ENCODE peak calls at places on chromosomes 12 and 14, in seven cellular contexts. One of them, this sample, is unnamed.

GRCh38 chr14:61504841-61505340 is 183.5 kb downstream of the PRKCH start:
- DNase-seq in heart right ventricle: no peak
- DNase-seq in colonic mucosa: no peak
- DNase-seq in GM23248: no peak
- DNase-seq in substantia nigra: no peak
- DNase-seq in RWPE1: no peak
- DNase-seq in heart left ventricle: no peak
- DNase-seq in this sample: no peak

GRCh38 chr14:61774861-61775260 is 12.6 kb downstream of the SNAPC1 start:
- DNase-seq in RWPE1: no peak
- DNase-seq in heart right ventricle: no peak
- DNase-seq in colonic mucosa: no peak
- DNase-seq in GM23248: no peak
- DNase-seq in substantia nigra: no peak
- DNase-seq in heart left ventricle: no peak
- DNase-seq in this sample: no peak

GRCh38 chr14:103372552-103373304 is 12.5 kb upstream of the MARK3 start:
- DNase-seq in RWPE1: peak; percentile 89
- DNase-seq in heart right ventricle: no peak
- DNase-seq in heart left ventricle: no peak
- DNase-seq in GM23248: peak; percentile 99
- DNase-seq in colonic mucosa: no peak
- DNase-seq in substantia nigra: no peak
- DNase-seq in this sample: no peak

GRCh38 chr12:116495260-116495659 is 63.9 kb upstream of the MAP1LC3B2 start:
- DNase-seq in colonic mucosa: no peak
- DNase-seq in RWPE1: no peak
- DNase-seq in heart left ventricle: no peak
- DNase-seq in substantia nigra: no peak
- DNase-seq in GM23248: peak; percentile 67
- DNase-seq in heart right ventricle: no peak
- DNase-seq in this sample: no peak

GRCh38 chr12:29547151-29547561 is 49.7 kb upstream of the OVCH1 start:
- DNase-seq in substantia nigra: no peak
- DNase-seq in RWPE1: no peak
- DNase-seq in colonic mucosa: no peak
- DNase-seq in heart right ventricle: no peak
- DNase-seq in GM23248: peak; percentile 72
- DNase-seq in heart left ventricle: no peak
- DNase-seq in this sample: no peak

GRCh38 chr14:103527408-103528157 is 1.4 kb upstream of the TRMT61A start:
- DNase-seq in colonic mucosa: no peak
- DNase-seq in heart left ventricle: no peak
- DNase-seq in substantia nigra: no peak
- DNase-seq in RWPE1: no peak
- DNase-seq in GM23248: peak; percentile 89
- DNase-seq in heart right ventricle: peak; percentile 19
- DNase-seq in this sample: no peak

GRCh38 chr12:122081108-122081696 is 2.6 kb downstream of the MLXIP start:
- DNase-seq in heart right ventricle: no peak
- DNase-seq in heart left ventricle: no peak
- DNase-seq in GM23248: peak; percentile 81
- DNase-seq in RWPE1: peak; percentile 55
- DNase-seq in colonic mucosa: peak; percentile 32
- DNase-seq in substantia nigra: no peak
- DNase-seq in this sample: no peak

GRCh38 chr12:126950266-126950665 is 1316.7 kb upstream of the TMEM132C start:
- DNase-seq in heart right ventricle: no peak
- DNase-seq in substantia nigra: no peak
- DNase-seq in heart left ventricle: no peak
- DNase-seq in GM23248: no peak
- DNase-seq in RWPE1: no peak
- DNase-seq in colonic mucosa: no peak
- DNase-seq in this sample: no peak

GRCh38 chr14:104115691-104116543 is 22.5 kb upstream of the KIF26A start:
- DNase-seq in substantia nigra: no peak
- DNase-seq in colonic mucosa: peak; percentile 31
- DNase-seq in RWPE1: no peak
- DNase-seq in heart left ventricle: peak; percentile 54
- DNase-seq in heart right ventricle: no peak
- DNase-seq in GM23248: no peak
- DNase-seq in this sample: no peak

GRCh38 chr14:54423991-54424390 is 17.2 kb downstream of the CNIH1 start:
- DNase-seq in GM23248: peak; percentile 22
- DNase-seq in heart left ventricle: no peak
- DNase-seq in heart right ventricle: no peak
- DNase-seq in colonic mucosa: no peak
- DNase-seq in RWPE1: no peak
- DNase-seq in substantia nigra: no peak
- DNase-seq in this sample: no peak

GRCh38 chr14:50062438-50063039 is 53.8 kb downstream of the VCPKMT start:
- DNase-seq in RWPE1: peak; percentile 76
- DNase-seq in heart left ventricle: no peak
- DNase-seq in substantia nigra: no peak
- DNase-seq in colonic mucosa: peak; percentile 78
- DNase-seq in GM23248: peak; percentile 60
- DNase-seq in heart right ventricle: no peak
- DNase-seq in this sample: no peak

GRCh38 chr14:26332966-26333365 is 264.9 kb downstream of the NOVA1 start:
- DNase-seq in substantia nigra: no peak
- DNase-seq in heart left ventricle: no peak
- DNase-seq in RWPE1: no peak
- DNase-seq in GM23248: peak; percentile 51
- DNase-seq in colonic mucosa: no peak
- DNase-seq in heart right ventricle: no peak
- DNase-seq in this sample: no peak

GRCh38 chr12:12467701-12468218 is 94.9 kb downstream of the DUSP16 start:
- DNase-seq in RWPE1: no peak
- DNase-seq in GM23248: no peak
- DNase-seq in substantia nigra: peak; percentile 56
- DNase-seq in heart right ventricle: no peak
- DNase-seq in colonic mucosa: no peak
- DNase-seq in heart left ventricle: no peak
- DNase-seq in this sample: no peak

GRCh38 chr12:12469386-12469785 is 93.3 kb downstream of the DUSP16 start:
- DNase-seq in GM23248: no peak
- DNase-seq in RWPE1: peak; percentile 84
- DNase-seq in heart right ventricle: no peak
- DNase-seq in substantia nigra: no peak
- DNase-seq in heart left ventricle: no peak
- DNase-seq in colonic mucosa: no peak
- DNase-seq in this sample: no peak

GRCh38 chr12:12470751-12471300 is 91.8 kb downstream of the DUSP16 start:
- DNase-seq in heart left ventricle: no peak
- DNase-seq in RWPE1: no peak
- DNase-seq in substantia nigra: no peak
- DNase-seq in GM23248: no peak
- DNase-seq in colonic mucosa: no peak
- DNase-seq in heart right ventricle: no peak
- DNase-seq in this sample: no peak

GRCh38 chr12:12467222-12467621 is 95.4 kb downstream of the DUSP16 start:
- DNase-seq in GM23248: no peak
- DNase-seq in heart right ventricle: no peak
- DNase-seq in heart left ventricle: no peak
- DNase-seq in RWPE1: no peak
- DNase-seq in colonic mucosa: no peak
- DNase-seq in substantia nigra: no peak
- DNase-seq in this sample: no peak

DNA sequence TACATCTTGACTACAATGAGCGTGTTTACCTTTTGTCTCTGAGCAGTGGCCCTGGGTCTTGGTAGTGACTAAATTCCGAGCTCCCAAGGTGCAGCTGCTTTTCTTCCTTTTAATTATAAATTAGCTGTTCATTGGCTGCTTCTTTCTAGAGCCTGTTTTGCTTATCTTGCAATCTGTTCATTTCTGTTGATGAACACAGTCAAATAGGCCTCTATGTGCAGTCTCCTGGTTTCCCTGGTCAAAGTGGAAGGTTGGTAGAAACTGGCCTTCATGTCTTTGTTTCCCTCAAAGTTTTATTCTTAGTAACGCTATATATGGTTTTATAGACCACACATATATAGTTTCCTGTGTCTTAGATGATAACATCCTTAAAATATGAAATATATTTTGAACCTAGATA is 94.1 kb downstream of the DUSP16 start:
- DNase-seq in substantia nigra: no peak
- DNase-seq in heart right ventricle: no peak
- DNase-seq in colonic mucosa: no peak
- DNase-seq in RWPE1: no peak
- DNase-seq in heart left ventricle: no peak
- DNase-seq in GM23248: no peak
- DNase-seq in this sample: no peak
- H3K27ac ChIP-seq in substantia nigra: no peak overlapping the region
- H3K27ac ChIP-seq in heart right ventricle: no peak overlapping the region
- H3K27ac ChIP-seq in colonic mucosa: no peak overlapping the region
- H3K27ac ChIP-seq in RWPE1: peak overlapping the region; percentile 74
- H3K27ac ChIP-seq in heart left ventricle: no peak overlapping the region
- H3K27ac ChIP-seq in GM23248: no peak overlapping the region
- H3K27ac ChIP-seq in this sample: no peak overlapping the region

DNA sequence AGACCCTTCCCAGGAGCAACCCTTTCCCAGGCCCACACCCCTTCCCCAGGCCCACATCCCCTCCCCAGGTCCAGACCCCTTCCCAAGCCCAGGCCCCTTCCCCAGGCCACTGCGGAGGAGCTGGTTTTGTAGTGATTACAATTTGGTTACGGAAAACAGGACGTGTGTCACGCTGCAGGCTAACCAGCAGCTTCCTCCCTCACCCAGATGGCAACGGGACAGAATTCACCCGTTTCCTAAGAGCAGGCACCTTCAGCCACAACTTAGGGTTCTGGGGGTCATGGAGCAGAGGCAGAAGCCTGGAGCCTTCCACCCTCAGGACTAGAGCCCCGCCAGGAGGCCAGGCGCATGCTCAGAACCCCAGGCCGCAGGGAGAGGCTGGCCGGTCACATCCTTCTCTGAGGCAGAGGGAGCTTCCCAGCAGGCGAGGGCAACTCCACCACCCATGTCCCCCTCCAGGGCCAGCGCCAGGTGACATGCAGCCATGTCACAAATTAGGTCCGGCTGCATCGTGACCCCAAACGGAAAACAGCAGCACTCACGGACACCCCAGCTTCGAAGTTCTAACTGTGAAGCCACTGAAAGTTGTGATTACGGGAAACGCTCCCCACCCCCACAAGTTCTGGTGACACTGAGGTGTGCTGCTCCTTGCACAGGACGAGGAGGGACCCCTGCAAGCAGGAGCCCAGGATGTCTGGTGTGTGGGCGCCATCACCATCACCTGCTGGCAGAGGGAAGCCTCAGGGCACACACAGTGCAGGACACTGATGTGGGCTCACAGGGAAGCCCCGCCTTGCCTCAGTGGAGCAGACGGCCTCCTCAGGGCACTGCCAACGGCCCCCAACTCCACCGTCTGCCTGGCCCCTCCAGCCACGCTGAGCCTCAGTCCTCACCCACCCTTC is 7.7 kb downstream of the BRF1 start:
- DNase-seq in substantia nigra: no peak
- DNase-seq in RWPE1: no peak
- DNase-seq in heart left ventricle: no peak
- DNase-seq in colonic mucosa: no peak
- DNase-seq in heart right ventricle: no peak
- DNase-seq in GM23248: no peak
- DNase-seq in this sample: no peak
- H3K27ac ChIP-seq in substantia nigra: no peak overlapping the region
- H3K27ac ChIP-seq in RWPE1: no peak overlapping the region
- H3K27ac ChIP-seq in heart left ventricle: no peak overlapping the region
- H3K27ac ChIP-seq in colonic mucosa: no peak overlapping the region
- H3K27ac ChIP-seq in heart right ventricle: peak overlapping the region; percentile 74
- H3K27ac ChIP-seq in GM23248: no peak overlapping the region
- H3K27ac ChIP-seq in this sample: no peak overlapping the region

DNA sequence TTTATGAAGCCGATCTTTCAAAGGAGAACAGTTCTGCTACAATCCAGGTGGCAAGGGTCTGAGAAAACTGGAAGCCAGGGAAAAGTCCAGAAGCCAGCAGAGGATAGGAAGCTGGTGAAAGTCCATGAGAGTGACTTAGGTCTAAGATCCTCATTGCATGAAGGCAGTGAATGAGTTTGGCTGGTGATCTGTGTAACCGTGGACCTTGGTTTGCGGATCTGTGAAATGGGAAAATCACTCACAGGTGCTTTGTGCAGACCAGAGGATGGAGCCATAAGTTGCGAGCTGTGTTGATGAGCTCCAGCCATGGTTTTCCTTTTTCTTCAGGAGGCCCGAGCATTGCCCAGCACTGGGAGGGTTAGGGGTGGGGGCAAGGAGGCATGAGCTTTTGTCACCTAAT is 20.1 kb upstream of the SERPINA6 start:
- DNase-seq in substantia nigra: no peak
- DNase-seq in RWPE1: no peak
- DNase-seq in GM23248: no peak
- DNase-seq in heart left ventricle: no peak
- DNase-seq in heart right ventricle: no peak
- DNase-seq in colonic mucosa: no peak
- DNase-seq in this sample: no peak
- H3K27ac ChIP-seq in substantia nigra: no peak overlapping the region
- H3K27ac ChIP-seq in RWPE1: peak overlapping the region; percentile 69
- H3K27ac ChIP-seq in GM23248: no peak overlapping the region
- H3K27ac ChIP-seq in heart left ventricle: no peak overlapping the region
- H3K27ac ChIP-seq in heart right ventricle: no peak overlapping the region
- H3K27ac ChIP-seq in colonic mucosa: no peak overlapping the region
- H3K27ac ChIP-seq in this sample: no peak overlapping the region

GRCh38 chr12:11725616-11726015 is 76.1 kb downstream of the ETV6 start:
- DNase-seq in heart right ventricle: no peak
- DNase-seq in heart left ventricle: no peak
- DNase-seq in GM23248: no peak
- DNase-seq in colonic mucosa: no peak
- DNase-seq in substantia nigra: no peak
- DNase-seq in RWPE1: no peak
- DNase-seq in this sample: no peak

GRCh38 chr12:11726659-11727058 is 77.2 kb downstream of the ETV6 start:
- DNase-seq in substantia nigra: no peak
- DNase-seq in GM23248: no peak
- DNase-seq in heart right ventricle: no peak
- DNase-seq in RWPE1: no peak
- DNase-seq in heart left ventricle: no peak
- DNase-seq in colonic mucosa: no peak
- DNase-seq in this sample: no peak

GRCh38 chr12:11728154-11728755 is 78.8 kb downstream of the ETV6 start:
- DNase-seq in GM23248: no peak
- DNase-seq in heart left ventricle: no peak
- DNase-seq in colonic mucosa: no peak
- DNase-seq in heart right ventricle: no peak
- DNase-seq in RWPE1: no peak
- DNase-seq in substantia nigra: no peak
- DNase-seq in this sample: no peak

GRCh38 chr12:11729008-11729407 is 79.5 kb downstream of the ETV6 start:
- DNase-seq in heart right ventricle: no peak
- DNase-seq in colonic mucosa: peak; percentile 88
- DNase-seq in GM23248: no peak
- DNase-seq in substantia nigra: no peak
- DNase-seq in heart left ventricle: no peak
- DNase-seq in RWPE1: no peak
- DNase-seq in this sample: no peak

DNA sequence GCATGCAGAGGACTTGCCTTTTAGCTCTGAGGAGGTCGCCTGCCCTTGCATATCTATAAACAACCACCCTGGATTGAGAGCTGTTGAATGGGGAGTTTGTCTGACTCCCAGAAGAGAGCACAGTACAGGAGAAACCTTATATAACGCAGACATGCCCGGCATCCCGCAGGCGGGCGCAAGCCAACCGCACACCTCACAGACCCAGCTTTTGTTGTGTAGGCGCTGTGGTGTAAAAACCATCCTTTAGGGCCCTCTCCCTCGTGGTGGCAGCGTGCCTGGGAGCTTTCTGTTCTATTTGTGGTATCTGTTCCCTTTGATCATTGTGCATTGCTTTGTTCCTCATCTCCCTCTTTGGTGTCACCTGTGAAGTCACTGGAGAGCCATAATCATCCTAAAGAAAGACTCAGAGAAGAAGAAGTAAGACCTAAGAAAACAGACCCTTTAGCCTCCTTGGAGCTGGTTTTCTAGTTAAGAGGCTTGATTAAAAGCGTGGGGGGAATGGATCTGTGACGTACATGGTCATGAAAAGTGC is 77.7 kb downstream of the ETV6 start:
- DNase-seq in substantia nigra: no peak
- DNase-seq in heart right ventricle: no peak
- DNase-seq in GM23248: no peak
- DNase-seq in colonic mucosa: no peak
- DNase-seq in RWPE1: no peak
- DNase-seq in heart left ventricle: no peak
- DNase-seq in this sample: no peak
- H3K27ac ChIP-seq in substantia nigra: no peak overlapping the region
- H3K27ac ChIP-seq in heart right ventricle: no peak overlapping the region
- H3K27ac ChIP-seq in GM23248: no peak overlapping the region
- H3K27ac ChIP-seq in colonic mucosa: peak overlapping the region; percentile 78
- H3K27ac ChIP-seq in RWPE1: no peak overlapping the region
- H3K27ac ChIP-seq in heart left ventricle: no peak overlapping the region
- H3K27ac ChIP-seq in this sample: no peak overlapping the region

This sample was measured in caudate nucleus.